ENCODE peak calls at places on chromosomes 1 and 21, in nine cellular contexts. One of them, this sample, is unnamed.

GRCh38 chr21:29671728-29672127 is 268.1 kb downstream of the GRIK1 start:
- ATAC-seq in activated CD4-positive, alpha-beta T cell treated with anti-CD3 and anti-CD28 coated beads for 36 hours: no peak
- ATAC-seq in stimulated activated naive B cell treated with anti-CD40 and anti-IgM and Interleukin-4, amounts not matched to agents 10 μg/mL and 1 μg/mL and 100 μg/mL, for 72 hours: no peak
- ATAC-seq in left lung: no peak
- ATAC-seq in esophagus mucosa: no peak
- ATAC-seq in sciatic nerve: no peak
- ATAC-seq in naive thymus-derived CD8-positive, alpha-beta T cell: no peak
- ATAC-seq in heart right ventricle: no peak
- ATAC-seq in activated CD4-positive, CD25-positive, alpha-beta regulatory T cell treated with anti-CD3 and anti-CD28 coated beads, Interleukin-2, amount 50 U/mL, for 24 hours: no peak
- ATAC-seq in this sample: no peak

GRCh38 chr1:201379733-201380242 is 2.3 kb upstream of the TNNT2 start:
- ATAC-seq in activated CD4-positive, alpha-beta T cell treated with anti-CD3 and anti-CD28 coated beads for 36 hours: no peak
- ATAC-seq in stimulated activated naive B cell treated with anti-CD40 and anti-IgM and Interleukin-4, amounts not matched to agents 10 μg/mL and 1 μg/mL and 100 μg/mL, for 72 hours: no peak
- ATAC-seq in left lung: no peak
- ATAC-seq in esophagus mucosa: peak
- ATAC-seq in sciatic nerve: no peak
- ATAC-seq in naive thymus-derived CD8-positive, alpha-beta T cell: no peak
- ATAC-seq in heart right ventricle: no peak
- ATAC-seq in activated CD4-positive, CD25-positive, alpha-beta regulatory T cell treated with anti-CD3 and anti-CD28 coated beads, Interleukin-2, amount 50 U/mL, for 24 hours: no peak
- ATAC-seq in this sample: no peak

GRCh38 chr21:41726970-41727783 is 39.7 kb downstream of the RIPK4 start:
- ATAC-seq in activated CD4-positive, alpha-beta T cell treated with anti-CD3 and anti-CD28 coated beads for 36 hours: no peak
- ATAC-seq in stimulated activated naive B cell treated with anti-CD40 and anti-IgM and Interleukin-4, amounts not matched to agents 10 μg/mL and 1 μg/mL and 100 μg/mL, for 72 hours: no peak
- ATAC-seq in left lung: peak
- ATAC-seq in esophagus mucosa: peak
- ATAC-seq in sciatic nerve: peak
- ATAC-seq in naive thymus-derived CD8-positive, alpha-beta T cell: no peak
- ATAC-seq in heart right ventricle: peak
- ATAC-seq in activated CD4-positive, CD25-positive, alpha-beta regulatory T cell treated with anti-CD3 and anti-CD28 coated beads, Interleukin-2, amount 50 U/mL, for 24 hours: no peak
- ATAC-seq in this sample: no peak

GRCh38 chr1:12029720-12030339 is 10.5 kb downstream of the MIIP start:
- ATAC-seq in activated CD4-positive, alpha-beta T cell treated with anti-CD3 and anti-CD28 coated beads for 36 hours: no peak
- ATAC-seq in stimulated activated naive B cell treated with anti-CD40 and anti-IgM and Interleukin-4, amounts not matched to agents 10 μg/mL and 1 μg/mL and 100 μg/mL, for 72 hours: peak
- ATAC-seq in left lung: no peak
- ATAC-seq in esophagus mucosa: peak
- ATAC-seq in sciatic nerve: no peak
- ATAC-seq in naive thymus-derived CD8-positive, alpha-beta T cell: no peak
- ATAC-seq in heart right ventricle: no peak
- ATAC-seq in activated CD4-positive, CD25-positive, alpha-beta regulatory T cell treated with anti-CD3 and anti-CD28 coated beads, Interleukin-2, amount 50 U/mL, for 24 hours: no peak
- ATAC-seq in this sample: no peak

GRCh38 chr1:68363346-68363745 is 86.4 kb downstream of the RPE65 start:
- ATAC-seq in activated CD4-positive, alpha-beta T cell treated with anti-CD3 and anti-CD28 coated beads for 36 hours: no peak
- ATAC-seq in stimulated activated naive B cell treated with anti-CD40 and anti-IgM and Interleukin-4, amounts not matched to agents 10 μg/mL and 1 μg/mL and 100 μg/mL, for 72 hours: no peak
- ATAC-seq in left lung: no peak
- ATAC-seq in esophagus mucosa: peak
- ATAC-seq in sciatic nerve: no peak
- ATAC-seq in naive thymus-derived CD8-positive, alpha-beta T cell: no peak
- ATAC-seq in heart right ventricle: no peak
- ATAC-seq in activated CD4-positive, CD25-positive, alpha-beta regulatory T cell treated with anti-CD3 and anti-CD28 coated beads, Interleukin-2, amount 50 U/mL, for 24 hours: no peak
- ATAC-seq in this sample: no peak

GRCh38 chr1:37471345-37472231 is 2.8 kb upstream of the ZC3H12A start:
- ATAC-seq in activated CD4-positive, alpha-beta T cell treated with anti-CD3 and anti-CD28 coated beads for 36 hours: no peak
- ATAC-seq in stimulated activated naive B cell treated with anti-CD40 and anti-IgM and Interleukin-4, amounts not matched to agents 10 μg/mL and 1 μg/mL and 100 μg/mL, for 72 hours: no peak
- ATAC-seq in left lung: peak
- ATAC-seq in esophagus mucosa: peak
- ATAC-seq in sciatic nerve: peak
- ATAC-seq in naive thymus-derived CD8-positive, alpha-beta T cell: no peak
- ATAC-seq in heart right ventricle: peak
- ATAC-seq in activated CD4-positive, CD25-positive, alpha-beta regulatory T cell treated with anti-CD3 and anti-CD28 coated beads, Interleukin-2, amount 50 U/mL, for 24 hours: no peak
- ATAC-seq in this sample: no peak

GRCh38 chr1:189350983-189351616 is 1126.6 kb downstream of the BRINP3 start:
- ATAC-seq in activated CD4-positive, alpha-beta T cell treated with anti-CD3 and anti-CD28 coated beads for 36 hours: no peak
- ATAC-seq in stimulated activated naive B cell treated with anti-CD40 and anti-IgM and Interleukin-4, amounts not matched to agents 10 μg/mL and 1 μg/mL and 100 μg/mL, for 72 hours: no peak
- ATAC-seq in left lung: no peak
- ATAC-seq in esophagus mucosa: no peak
- ATAC-seq in sciatic nerve: no peak
- ATAC-seq in naive thymus-derived CD8-positive, alpha-beta T cell: no peak
- ATAC-seq in heart right ventricle: no peak
- ATAC-seq in activated CD4-positive, CD25-positive, alpha-beta regulatory T cell treated with anti-CD3 and anti-CD28 coated beads, Interleukin-2, amount 50 U/mL, for 24 hours: no peak
- ATAC-seq in this sample: no peak

GRCh38 chr1:39335278-39335677 is 130.8 kb downstream of the MACF1 start:
- ATAC-seq in activated CD4-positive, alpha-beta T cell treated with anti-CD3 and anti-CD28 coated beads for 36 hours: no peak
- ATAC-seq in stimulated activated naive B cell treated with anti-CD40 and anti-IgM and Interleukin-4, amounts not matched to agents 10 μg/mL and 1 μg/mL and 100 μg/mL, for 72 hours: no peak
- ATAC-seq in left lung: peak
- ATAC-seq in esophagus mucosa: no peak
- ATAC-seq in sciatic nerve: no peak
- ATAC-seq in naive thymus-derived CD8-positive, alpha-beta T cell: no peak
- ATAC-seq in heart right ventricle: no peak
- ATAC-seq in activated CD4-positive, CD25-positive, alpha-beta regulatory T cell treated with anti-CD3 and anti-CD28 coated beads, Interleukin-2, amount 50 U/mL, for 24 hours: no peak
- ATAC-seq in this sample: no peak

GRCh38 chr1:224632921-224633321 is 16.8 kb downstream of the CNIH3 start:
- ATAC-seq in activated CD4-positive, alpha-beta T cell treated with anti-CD3 and anti-CD28 coated beads for 36 hours: no peak
- ATAC-seq in stimulated activated naive B cell treated with anti-CD40 and anti-IgM and Interleukin-4, amounts not matched to agents 10 μg/mL and 1 μg/mL and 100 μg/mL, for 72 hours: no peak
- ATAC-seq in left lung: no peak
- ATAC-seq in esophagus mucosa: no peak
- ATAC-seq in sciatic nerve: no peak
- ATAC-seq in naive thymus-derived CD8-positive, alpha-beta T cell: no peak
- ATAC-seq in heart right ventricle: no peak
- ATAC-seq in activated CD4-positive, CD25-positive, alpha-beta regulatory T cell treated with anti-CD3 and anti-CD28 coated beads, Interleukin-2, amount 50 U/mL, for 24 hours: no peak
- ATAC-seq in this sample: no peak

GRCh38 chr1:218604217-218604616 is 259.1 kb downstream of the TGFB2 start:
- ATAC-seq in activated CD4-positive, alpha-beta T cell treated with anti-CD3 and anti-CD28 coated beads for 36 hours: no peak
- ATAC-seq in stimulated activated naive B cell treated with anti-CD40 and anti-IgM and Interleukin-4, amounts not matched to agents 10 μg/mL and 1 μg/mL and 100 μg/mL, for 72 hours: no peak
- ATAC-seq in left lung: no peak
- ATAC-seq in esophagus mucosa: no peak
- ATAC-seq in sciatic nerve: no peak
- ATAC-seq in naive thymus-derived CD8-positive, alpha-beta T cell: no peak
- ATAC-seq in heart right ventricle: no peak
- ATAC-seq in activated CD4-positive, CD25-positive, alpha-beta regulatory T cell treated with anti-CD3 and anti-CD28 coated beads, Interleukin-2, amount 50 U/mL, for 24 hours: no peak
- ATAC-seq in this sample: no peak

GRCh38 chr1:78843111-78843908 is 163.2 kb downstream of the ADGRL4 start:
- ATAC-seq in activated CD4-positive, alpha-beta T cell treated with anti-CD3 and anti-CD28 coated beads for 36 hours: no peak
- ATAC-seq in stimulated activated naive B cell treated with anti-CD40 and anti-IgM and Interleukin-4, amounts not matched to agents 10 μg/mL and 1 μg/mL and 100 μg/mL, for 72 hours: no peak
- ATAC-seq in left lung: no peak
- ATAC-seq in esophagus mucosa: no peak
- ATAC-seq in sciatic nerve: no peak
- ATAC-seq in naive thymus-derived CD8-positive, alpha-beta T cell: no peak
- ATAC-seq in heart right ventricle: no peak
- ATAC-seq in activated CD4-positive, CD25-positive, alpha-beta regulatory T cell treated with anti-CD3 and anti-CD28 coated beads, Interleukin-2, amount 50 U/mL, for 24 hours: no peak
- ATAC-seq in this sample: no peak

GRCh38 chr1:81703736-81704463 is 96.8 kb upstream of the ADGRL2 start:
- ATAC-seq in activated CD4-positive, alpha-beta T cell treated with anti-CD3 and anti-CD28 coated beads for 36 hours: no peak
- ATAC-seq in stimulated activated naive B cell treated with anti-CD40 and anti-IgM and Interleukin-4, amounts not matched to agents 10 μg/mL and 1 μg/mL and 100 μg/mL, for 72 hours: no peak
- ATAC-seq in left lung: no peak
- ATAC-seq in esophagus mucosa: peak
- ATAC-seq in sciatic nerve: no peak
- ATAC-seq in naive thymus-derived CD8-positive, alpha-beta T cell: no peak
- ATAC-seq in heart right ventricle: no peak
- ATAC-seq in activated CD4-positive, CD25-positive, alpha-beta regulatory T cell treated with anti-CD3 and anti-CD28 coated beads, Interleukin-2, amount 50 U/mL, for 24 hours: no peak
- ATAC-seq in this sample: no peak

GRCh38 chr1:40535732-40536131 is 4.3 kb downstream of the ZNF684 start:
- ATAC-seq in activated CD4-positive, alpha-beta T cell treated with anti-CD3 and anti-CD28 coated beads for 36 hours: no peak
- ATAC-seq in stimulated activated naive B cell treated with anti-CD40 and anti-IgM and Interleukin-4, amounts not matched to agents 10 μg/mL and 1 μg/mL and 100 μg/mL, for 72 hours: no peak
- ATAC-seq in left lung: no peak
- ATAC-seq in esophagus mucosa: no peak
- ATAC-seq in sciatic nerve: no peak
- ATAC-seq in naive thymus-derived CD8-positive, alpha-beta T cell: no peak
- ATAC-seq in heart right ventricle: no peak
- ATAC-seq in activated CD4-positive, CD25-positive, alpha-beta regulatory T cell treated with anti-CD3 and anti-CD28 coated beads, Interleukin-2, amount 50 U/mL, for 24 hours: no peak
- ATAC-seq in this sample: no peak

GRCh38 chr1:93433407-93433961 is 14.4 kb upstream of the FNBP1L start:
- ATAC-seq in activated CD4-positive, alpha-beta T cell treated with anti-CD3 and anti-CD28 coated beads for 36 hours: no peak
- ATAC-seq in stimulated activated naive B cell treated with anti-CD40 and anti-IgM and Interleukin-4, amounts not matched to agents 10 μg/mL and 1 μg/mL and 100 μg/mL, for 72 hours: peak
- ATAC-seq in left lung: peak
- ATAC-seq in esophagus mucosa: no peak
- ATAC-seq in sciatic nerve: peak
- ATAC-seq in naive thymus-derived CD8-positive, alpha-beta T cell: no peak
- ATAC-seq in heart right ventricle: peak
- ATAC-seq in activated CD4-positive, CD25-positive, alpha-beta regulatory T cell treated with anti-CD3 and anti-CD28 coated beads, Interleukin-2, amount 50 U/mL, for 24 hours: no peak
- ATAC-seq in this sample: peak

GRCh38 chr1:10209590-10209904 is 823 bp upstream of the KIF1B start:
- ATAC-seq in activated CD4-positive, alpha-beta T cell treated with anti-CD3 and anti-CD28 coated beads for 36 hours: no peak
- ATAC-seq in stimulated activated naive B cell treated with anti-CD40 and anti-IgM and Interleukin-4, amounts not matched to agents 10 μg/mL and 1 μg/mL and 100 μg/mL, for 72 hours: no peak
- ATAC-seq in left lung: no peak
- ATAC-seq in esophagus mucosa: no peak
- ATAC-seq in sciatic nerve: no peak
- ATAC-seq in naive thymus-derived CD8-positive, alpha-beta T cell: no peak
- ATAC-seq in heart right ventricle: no peak
- ATAC-seq in activated CD4-positive, CD25-positive, alpha-beta regulatory T cell treated with anti-CD3 and anti-CD28 coated beads, Interleukin-2, amount 50 U/mL, for 24 hours: no peak
- ATAC-seq in this sample: no peak

GRCh38 chr1:58805716-58806571 is 22.1 kb upstream of the JUN start:
- ATAC-seq in activated CD4-positive, alpha-beta T cell treated with anti-CD3 and anti-CD28 coated beads for 36 hours: no peak
- ATAC-seq in stimulated activated naive B cell treated with anti-CD40 and anti-IgM and Interleukin-4, amounts not matched to agents 10 μg/mL and 1 μg/mL and 100 μg/mL, for 72 hours: peak
- ATAC-seq in left lung: no peak
- ATAC-seq in esophagus mucosa: no peak
- ATAC-seq in sciatic nerve: no peak
- ATAC-seq in naive thymus-derived CD8-positive, alpha-beta T cell: no peak
- ATAC-seq in heart right ventricle: no peak
- ATAC-seq in activated CD4-positive, CD25-positive, alpha-beta regulatory T cell treated with anti-CD3 and anti-CD28 coated beads, Interleukin-2, amount 50 U/mL, for 24 hours: peak
- ATAC-seq in this sample: no peak

GRCh38 chr21:44718571-44718970 is 7.2 kb upstream of the TSPEAR start:
- ATAC-seq in activated CD4-positive, alpha-beta T cell treated with anti-CD3 and anti-CD28 coated beads for 36 hours: no peak
- ATAC-seq in stimulated activated naive B cell treated with anti-CD40 and anti-IgM and Interleukin-4, amounts not matched to agents 10 μg/mL and 1 μg/mL and 100 μg/mL, for 72 hours: no peak
- ATAC-seq in left lung: no peak
- ATAC-seq in esophagus mucosa: no peak
- ATAC-seq in sciatic nerve: no peak
- ATAC-seq in naive thymus-derived CD8-positive, alpha-beta T cell: no peak
- ATAC-seq in heart right ventricle: no peak
- ATAC-seq in activated CD4-positive, CD25-positive, alpha-beta regulatory T cell treated with anti-CD3 and anti-CD28 coated beads, Interleukin-2, amount 50 U/mL, for 24 hours: no peak
- ATAC-seq in this sample: no peak

GRCh38 chr1:109490029-109490933 is 3.6 kb upstream of the CYB561D1 start:
- ATAC-seq in activated CD4-positive, alpha-beta T cell treated with anti-CD3 and anti-CD28 coated beads for 36 hours: peak
- ATAC-seq in stimulated activated naive B cell treated with anti-CD40 and anti-IgM and Interleukin-4, amounts not matched to agents 10 μg/mL and 1 μg/mL and 100 μg/mL, for 72 hours: peak
- ATAC-seq in left lung: peak
- ATAC-seq in esophagus mucosa: peak
- ATAC-seq in sciatic nerve: peak
- ATAC-seq in naive thymus-derived CD8-positive, alpha-beta T cell: peak
- ATAC-seq in heart right ventricle: no peak
- ATAC-seq in activated CD4-positive, CD25-positive, alpha-beta regulatory T cell treated with anti-CD3 and anti-CD28 coated beads, Interleukin-2, amount 50 U/mL, for 24 hours: no peak
- ATAC-seq in this sample: no peak

GRCh38 chr1:84300991-84301758 is at the start of gene SAMD13:
- ATAC-seq in activated CD4-positive, alpha-beta T cell treated with anti-CD3 and anti-CD28 coated beads for 36 hours: peak
- ATAC-seq in stimulated activated naive B cell treated with anti-CD40 and anti-IgM and Interleukin-4, amounts not matched to agents 10 μg/mL and 1 μg/mL and 100 μg/mL, for 72 hours: peak
- ATAC-seq in left lung: peak
- ATAC-seq in esophagus mucosa: peak
- ATAC-seq in sciatic nerve: peak
- ATAC-seq in naive thymus-derived CD8-positive, alpha-beta T cell: peak
- ATAC-seq in heart right ventricle: peak
- ATAC-seq in activated CD4-positive, CD25-positive, alpha-beta regulatory T cell treated with anti-CD3 and anti-CD28 coated beads, Interleukin-2, amount 50 U/mL, for 24 hours: no peak
- ATAC-seq in this sample: peak

GRCh38 chr1:201503397-201504176 is 3.3 kb downstream of the CSRP1 start:
- ATAC-seq in activated CD4-positive, alpha-beta T cell treated with anti-CD3 and anti-CD28 coated beads for 36 hours: no peak
- ATAC-seq in stimulated activated naive B cell treated with anti-CD40 and anti-IgM and Interleukin-4, amounts not matched to agents 10 μg/mL and 1 μg/mL and 100 μg/mL, for 72 hours: no peak
- ATAC-seq in left lung: peak
- ATAC-seq in esophagus mucosa: peak
- ATAC-seq in sciatic nerve: peak
- ATAC-seq in naive thymus-derived CD8-positive, alpha-beta T cell: no peak
- ATAC-seq in heart right ventricle: peak
- ATAC-seq in activated CD4-positive, CD25-positive, alpha-beta regulatory T cell treated with anti-CD3 and anti-CD28 coated beads, Interleukin-2, amount 50 U/mL, for 24 hours: no peak
- ATAC-seq in this sample: no peak

GRCh38 chr1:204513117-204513716 is 3.0 kb upstream of the MDM4 start:
- ATAC-seq in activated CD4-positive, alpha-beta T cell treated with anti-CD3 and anti-CD28 coated beads for 36 hours: peak
- ATAC-seq in stimulated activated naive B cell treated with anti-CD40 and anti-IgM and Interleukin-4, amounts not matched to agents 10 μg/mL and 1 μg/mL and 100 μg/mL, for 72 hours: peak
- ATAC-seq in left lung: no peak
- ATAC-seq in esophagus mucosa: no peak
- ATAC-seq in sciatic nerve: no peak
- ATAC-seq in naive thymus-derived CD8-positive, alpha-beta T cell: peak
- ATAC-seq in heart right ventricle: no peak
- ATAC-seq in activated CD4-positive, CD25-positive, alpha-beta regulatory T cell treated with anti-CD3 and anti-CD28 coated beads, Interleukin-2, amount 50 U/mL, for 24 hours: no peak
- ATAC-seq in this sample: peak

GRCh38 chr1:107593436-107594209 is 371.4 kb downstream of the VAV3 start:
- ATAC-seq in activated CD4-positive, alpha-beta T cell treated with anti-CD3 and anti-CD28 coated beads for 36 hours: peak
- ATAC-seq in stimulated activated naive B cell treated with anti-CD40 and anti-IgM and Interleukin-4, amounts not matched to agents 10 μg/mL and 1 μg/mL and 100 μg/mL, for 72 hours: no peak
- ATAC-seq in left lung: peak
- ATAC-seq in esophagus mucosa: peak
- ATAC-seq in sciatic nerve: peak
- ATAC-seq in naive thymus-derived CD8-positive, alpha-beta T cell: no peak
- ATAC-seq in heart right ventricle: peak
- ATAC-seq in activated CD4-positive, CD25-positive, alpha-beta regulatory T cell treated with anti-CD3 and anti-CD28 coated beads, Interleukin-2, amount 50 U/mL, for 24 hours: no peak
- ATAC-seq in this sample: peak

GRCh38 chr1:212232020-212232570 is 53.1 kb upstream of the PPP2R5A start:
- ATAC-seq in activated CD4-positive, alpha-beta T cell treated with anti-CD3 and anti-CD28 coated beads for 36 hours: no peak
- ATAC-seq in stimulated activated naive B cell treated with anti-CD40 and anti-IgM and Interleukin-4, amounts not matched to agents 10 μg/mL and 1 μg/mL and 100 μg/mL, for 72 hours: no peak
- ATAC-seq in left lung: no peak
- ATAC-seq in esophagus mucosa: peak
- ATAC-seq in sciatic nerve: no peak
- ATAC-seq in naive thymus-derived CD8-positive, alpha-beta T cell: no peak
- ATAC-seq in heart right ventricle: no peak
- ATAC-seq in activated CD4-positive, CD25-positive, alpha-beta regulatory T cell treated with anti-CD3 and anti-CD28 coated beads, Interleukin-2, amount 50 U/mL, for 24 hours: no peak
- ATAC-seq in this sample: no peak

GRCh38 chr1:238951809-238952208 is 434.6 kb upstream of the CHRM3 start:
- ATAC-seq in activated CD4-positive, alpha-beta T cell treated with anti-CD3 and anti-CD28 coated beads for 36 hours: no peak
- ATAC-seq in stimulated activated naive B cell treated with anti-CD40 and anti-IgM and Interleukin-4, amounts not matched to agents 10 μg/mL and 1 μg/mL and 100 μg/mL, for 72 hours: peak
- ATAC-seq in left lung: peak
- ATAC-seq in esophagus mucosa: no peak
- ATAC-seq in sciatic nerve: no peak
- ATAC-seq in naive thymus-derived CD8-positive, alpha-beta T cell: no peak
- ATAC-seq in heart right ventricle: no peak
- ATAC-seq in activated CD4-positive, CD25-positive, alpha-beta regulatory T cell treated with anti-CD3 and anti-CD28 coated beads, Interleukin-2, amount 50 U/mL, for 24 hours: no peak
- ATAC-seq in this sample: no peak

GRCh38 chr1:91805343-91805801 is 80.6 kb downstream of the TGFBR3 start:
- ATAC-seq in activated CD4-positive, alpha-beta T cell treated with anti-CD3 and anti-CD28 coated beads for 36 hours: no peak
- ATAC-seq in stimulated activated naive B cell treated with anti-CD40 and anti-IgM and Interleukin-4, amounts not matched to agents 10 μg/mL and 1 μg/mL and 100 μg/mL, for 72 hours: no peak
- ATAC-seq in left lung: no peak
- ATAC-seq in esophagus mucosa: no peak
- ATAC-seq in sciatic nerve: peak
- ATAC-seq in naive thymus-derived CD8-positive, alpha-beta T cell: no peak
- ATAC-seq in heart right ventricle: no peak
- ATAC-seq in activated CD4-positive, CD25-positive, alpha-beta regulatory T cell treated with anti-CD3 and anti-CD28 coated beads, Interleukin-2, amount 50 U/mL, for 24 hours: no peak
- ATAC-seq in this sample: no peak

GRCh38 chr1:87594736-87595383 is 266.2 kb downstream of the LMO4 start:
- ATAC-seq in activated CD4-positive, alpha-beta T cell treated with anti-CD3 and anti-CD28 coated beads for 36 hours: no peak
- ATAC-seq in stimulated activated naive B cell treated with anti-CD40 and anti-IgM and Interleukin-4, amounts not matched to agents 10 μg/mL and 1 μg/mL and 100 μg/mL, for 72 hours: no peak
- ATAC-seq in left lung: peak
- ATAC-seq in esophagus mucosa: no peak
- ATAC-seq in sciatic nerve: peak
- ATAC-seq in naive thymus-derived CD8-positive, alpha-beta T cell: no peak
- ATAC-seq in heart right ventricle: no peak
- ATAC-seq in activated CD4-positive, CD25-positive, alpha-beta regulatory T cell treated with anti-CD3 and anti-CD28 coated beads, Interleukin-2, amount 50 U/mL, for 24 hours: no peak
- ATAC-seq in this sample: no peak

GRCh38 chr1:156384658-156385057 is 15.6 kb downstream of the RHBG start:
- ATAC-seq in activated CD4-positive, alpha-beta T cell treated with anti-CD3 and anti-CD28 coated beads for 36 hours: no peak
- ATAC-seq in stimulated activated naive B cell treated with anti-CD40 and anti-IgM and Interleukin-4, amounts not matched to agents 10 μg/mL and 1 μg/mL and 100 μg/mL, for 72 hours: no peak
- ATAC-seq in left lung: no peak
- ATAC-seq in esophagus mucosa: no peak
- ATAC-seq in sciatic nerve: no peak
- ATAC-seq in naive thymus-derived CD8-positive, alpha-beta T cell: no peak
- ATAC-seq in heart right ventricle: no peak
- ATAC-seq in activated CD4-positive, CD25-positive, alpha-beta regulatory T cell treated with anti-CD3 and anti-CD28 coated beads, Interleukin-2, amount 50 U/mL, for 24 hours: no peak
- ATAC-seq in this sample: no peak

GRCh38 chr1:234315091-234315541 is 58.1 kb upstream of the COA6 start:
- ATAC-seq in activated CD4-positive, alpha-beta T cell treated with anti-CD3 and anti-CD28 coated beads for 36 hours: peak
- ATAC-seq in stimulated activated naive B cell treated with anti-CD40 and anti-IgM and Interleukin-4, amounts not matched to agents 10 μg/mL and 1 μg/mL and 100 μg/mL, for 72 hours: peak
- ATAC-seq in left lung: peak
- ATAC-seq in esophagus mucosa: peak
- ATAC-seq in sciatic nerve: peak
- ATAC-seq in naive thymus-derived CD8-positive, alpha-beta T cell: peak
- ATAC-seq in heart right ventricle: no peak
- ATAC-seq in activated CD4-positive, CD25-positive, alpha-beta regulatory T cell treated with anti-CD3 and anti-CD28 coated beads, Interleukin-2, amount 50 U/mL, for 24 hours: peak
- ATAC-seq in this sample: peak

GRCh38 chr1:54814571-54814970 is 13.4 kb upstream of the TTC22 start:
- ATAC-seq in activated CD4-positive, alpha-beta T cell treated with anti-CD3 and anti-CD28 coated beads for 36 hours: no peak
- ATAC-seq in stimulated activated naive B cell treated with anti-CD40 and anti-IgM and Interleukin-4, amounts not matched to agents 10 μg/mL and 1 μg/mL and 100 μg/mL, for 72 hours: no peak
- ATAC-seq in left lung: no peak
- ATAC-seq in esophagus mucosa: no peak
- ATAC-seq in sciatic nerve: no peak
- ATAC-seq in naive thymus-derived CD8-positive, alpha-beta T cell: no peak
- ATAC-seq in heart right ventricle: no peak
- ATAC-seq in activated CD4-positive, CD25-positive, alpha-beta regulatory T cell treated with anti-CD3 and anti-CD28 coated beads, Interleukin-2, amount 50 U/mL, for 24 hours: no peak
- ATAC-seq in this sample: no peak

GRCh38 chr1:208381481-208381880 is 137.3 kb upstream of the PLXNA2 start:
- ATAC-seq in activated CD4-positive, alpha-beta T cell treated with anti-CD3 and anti-CD28 coated beads for 36 hours: no peak
- ATAC-seq in stimulated activated naive B cell treated with anti-CD40 and anti-IgM and Interleukin-4, amounts not matched to agents 10 μg/mL and 1 μg/mL and 100 μg/mL, for 72 hours: no peak
- ATAC-seq in left lung: no peak
- ATAC-seq in esophagus mucosa: no peak
- ATAC-seq in sciatic nerve: no peak
- ATAC-seq in naive thymus-derived CD8-positive, alpha-beta T cell: no peak
- ATAC-seq in heart right ventricle: no peak
- ATAC-seq in activated CD4-positive, CD25-positive, alpha-beta regulatory T cell treated with anti-CD3 and anti-CD28 coated beads, Interleukin-2, amount 50 U/mL, for 24 hours: no peak
- ATAC-seq in this sample: no peak

This sample was measured in activated T-helper 17 cell treated with anti-CD3 and anti-CD28 coated beads, Interleukin-2, amount 50 U/mL, for 72 hours.